ENCODE peak calls at places on chromosomes 16 and 17, in five cellular contexts. W is ascending aorta, S is IMR-90, A is fibroblast of mammary gland, H is GM12865. G is an unnamed sample.

GRCh38 chr17:7309628-7310027 is 2.2 kb downstream of the EIF5A start:
- DNase-seq in S (no peak), A (no peak), H (no peak), W (no peak), G (no peak)

GRCh38 chr17:80892900-80893603 is 98.6 kb upstream of the CHMP6 start:
- DNase-seq in H (no peak), W (no peak), A (peak), S (peak), G (no peak)

GRCh38 chr17:953767-954166 is 25.8 kb downstream of the NXN start:
- DNase-seq in H (no peak), S (no peak), W (no peak), A (no peak), G (peak)

GRCh38 chr17:83200231-83200699 is 120.9 kb downstream of the METRNL start:
- DNase-seq in W (peak), H (peak), S (peak), A (peak), G (peak)

GRCh38 chr16:685967-686366 is 1.8 kb upstream of the JMJD8 start:
- DNase-seq in W (no peak), A (peak), H (no peak), S (peak), G (peak)

GRCh38 chr17:3621146-3621720 is 12.0 kb upstream of the TRPV1 start:
- DNase-seq in W (no peak), A (no peak), H (no peak), S (no peak), G (no peak)

GRCh38 chr17:45338996-45339535 is 22.2 kb upstream of the MAP3K14 start:
- DNase-seq in W (peak), S (no peak), A (no peak), H (no peak), G (no peak)

GRCh38 chr17:78337244-78338109 is 22.4 kb downstream of the SOCS3 start:
- DNase-seq in S (peak), A (peak), W (no peak), H (peak), G (peak)

GRCh38 chr17:56029980-56030624 is 123.2 kb upstream of the ANKFN1 start:
- DNase-seq in S (no peak), W (no peak), A (no peak), H (no peak), G (no peak)

GRCh38 chr16:67260426-67261063 is 11.8 kb downstream of the SLC9A5 start:
- DNase-seq in W (no peak), S (peak), A (peak), H (peak), G (no peak)

GRCh38 chr16:9159839-9160550 is 68.6 kb downstream of the HAPSTR1 start:
- DNase-seq in S (peak), W (no peak), A (peak), H (peak), G (peak)

GRCh38 chr17:80846932-80847331 is 144.7 kb upstream of the CHMP6 start:
- DNase-seq in W (peak), S (no peak), H (no peak), A (no peak), G (no peak)

GRCh38 chr17:42573095-42573494 is 4.4 kb downstream of the PSMC3IP start:
- DNase-seq in W (no peak), A (no peak), H (no peak), S (no peak), G (peak)

DNA sequence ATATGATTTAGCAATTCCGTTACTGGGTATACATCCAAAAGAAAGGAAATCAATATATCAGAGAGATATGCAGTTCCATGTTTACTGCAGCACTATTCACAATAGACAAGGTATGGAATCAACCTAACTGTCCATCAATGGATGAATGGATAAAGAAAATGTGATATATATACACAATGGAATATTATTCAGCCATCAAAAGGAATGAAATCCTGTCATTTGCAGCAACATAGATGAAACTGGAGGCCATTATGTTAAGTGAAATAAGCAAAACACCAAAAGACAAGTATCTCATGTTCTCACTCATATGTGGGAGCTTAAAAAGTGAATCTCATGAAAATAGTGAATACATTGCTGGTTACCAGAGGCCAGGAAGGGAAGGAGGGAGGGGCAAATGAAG is 390.8 kb downstream of the ZFHX3 start:
- DNase-seq in H (no peak), A (no peak), W (no peak), S (no peak), G (no peak)
- H3K4me3 ChIP-seq in H (no peak), A (no peak), W (no peak), S (no peak), G (no peak)

DNA sequence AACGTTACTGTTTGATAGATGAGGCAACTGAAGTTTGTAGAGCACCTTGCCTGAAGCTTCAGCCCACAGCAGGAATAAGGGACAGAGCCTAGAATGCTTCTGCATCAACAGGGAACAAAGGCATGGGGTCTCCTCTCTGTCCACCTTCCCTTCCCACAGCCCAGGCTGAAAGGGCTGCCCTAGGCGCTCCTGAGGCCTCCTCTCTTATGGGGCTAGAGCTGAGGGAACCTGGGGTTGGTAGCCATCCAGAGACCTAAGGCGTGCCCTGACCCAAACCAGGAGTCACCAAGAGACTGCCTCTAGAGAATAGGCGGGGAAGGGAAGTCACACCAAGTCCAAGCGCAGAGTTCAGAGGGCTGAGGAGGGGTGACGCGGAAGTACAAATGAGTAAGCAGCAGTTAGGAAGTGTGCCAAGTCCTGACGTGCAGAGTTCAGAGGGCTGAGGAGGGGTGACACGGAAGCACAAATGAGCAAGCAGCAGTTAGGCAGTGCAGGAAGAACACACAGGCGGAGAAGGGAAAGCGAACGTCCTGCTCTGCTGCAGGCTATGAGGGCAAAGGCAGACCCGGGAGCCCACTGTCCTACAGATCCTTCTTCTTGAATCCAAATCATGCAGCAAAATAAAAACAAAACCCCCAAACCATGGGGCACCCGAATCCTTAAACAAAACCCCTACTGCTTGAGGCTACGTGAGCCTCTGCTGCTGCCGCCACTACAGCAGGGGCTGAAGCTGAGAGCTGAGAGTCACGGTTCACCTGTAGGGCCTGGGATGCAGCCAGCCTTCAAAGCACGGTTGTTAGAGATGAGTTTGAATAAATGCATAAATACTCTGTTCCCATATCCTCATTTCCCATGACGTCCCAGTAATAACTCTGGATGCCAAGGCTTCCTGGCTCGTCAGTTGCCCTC is 2.7 kb upstream of the SPG7 start:
- DNase-seq in A (peak), H (peak), W (peak), S (peak), G (peak)
- H3K4me3 ChIP-seq in A (no peak), H (peak), W (no peak), S (no peak), G (no peak)

DNA sequence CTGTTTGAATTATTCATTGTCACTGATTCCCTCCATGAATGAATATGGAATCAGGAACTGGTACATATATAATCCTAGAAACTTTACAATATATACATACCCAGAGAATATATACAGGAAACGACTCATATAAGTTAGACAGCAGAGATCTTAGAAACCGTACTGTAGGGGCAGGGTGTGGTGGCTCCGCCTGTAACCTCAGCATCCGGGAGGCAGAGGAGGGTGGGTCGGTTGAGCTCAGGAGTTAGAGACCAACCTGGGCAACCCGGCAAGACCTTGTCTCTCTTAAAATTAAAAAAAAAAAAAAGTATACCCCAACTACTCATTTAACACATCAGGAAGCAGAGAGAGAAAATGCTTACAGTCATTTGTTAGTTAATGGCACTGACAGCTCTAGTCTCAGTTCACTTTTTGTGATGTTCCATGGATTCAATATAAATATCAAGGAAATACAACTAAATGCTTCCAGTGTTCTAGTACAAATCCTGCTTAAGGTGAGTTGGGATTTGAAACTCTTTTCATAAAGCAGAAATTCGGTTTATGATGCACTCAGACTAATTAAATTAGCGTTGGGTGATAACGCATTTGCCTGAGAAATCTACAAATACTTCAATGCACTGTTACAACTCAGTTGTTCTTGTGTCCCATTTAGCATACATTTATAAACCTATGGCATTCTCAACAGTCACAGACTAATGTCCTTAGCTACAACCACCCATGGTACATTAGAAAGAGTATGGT is 5.6 kb downstream of the GLG1 start:
- DNase-seq in H (peak), W (no peak), S (no peak), A (no peak), G (peak)
- H3K4me3 ChIP-seq in H (no peak), W (no peak), S (no peak), A (no peak), G (no peak)

GRCh38 chr16:81001330-81001729 is 5.4 kb downstream of the CMC2 start:
- DNase-seq in A (no peak), W (no peak), S (no peak), H (no peak), G (no peak)

GRCh38 chr16:81003064-81003463 is 3.6 kb downstream of the CMC2 start:
- DNase-seq in A (no peak), W (no peak), H (no peak), S (no peak), G (no peak)

GRCh38 chr16:81004646-81005353 is 1.9 kb downstream of the CMC2 start:
- DNase-seq in A (peak), H (peak), W (no peak), S (peak), G (peak)

GRCh38 chr16:81005644-81006471 is 827 bp downstream of the CMC2 start:
- DNase-seq in W (no peak), A (peak), H (no peak), S (peak), G (no peak)

DNA sequence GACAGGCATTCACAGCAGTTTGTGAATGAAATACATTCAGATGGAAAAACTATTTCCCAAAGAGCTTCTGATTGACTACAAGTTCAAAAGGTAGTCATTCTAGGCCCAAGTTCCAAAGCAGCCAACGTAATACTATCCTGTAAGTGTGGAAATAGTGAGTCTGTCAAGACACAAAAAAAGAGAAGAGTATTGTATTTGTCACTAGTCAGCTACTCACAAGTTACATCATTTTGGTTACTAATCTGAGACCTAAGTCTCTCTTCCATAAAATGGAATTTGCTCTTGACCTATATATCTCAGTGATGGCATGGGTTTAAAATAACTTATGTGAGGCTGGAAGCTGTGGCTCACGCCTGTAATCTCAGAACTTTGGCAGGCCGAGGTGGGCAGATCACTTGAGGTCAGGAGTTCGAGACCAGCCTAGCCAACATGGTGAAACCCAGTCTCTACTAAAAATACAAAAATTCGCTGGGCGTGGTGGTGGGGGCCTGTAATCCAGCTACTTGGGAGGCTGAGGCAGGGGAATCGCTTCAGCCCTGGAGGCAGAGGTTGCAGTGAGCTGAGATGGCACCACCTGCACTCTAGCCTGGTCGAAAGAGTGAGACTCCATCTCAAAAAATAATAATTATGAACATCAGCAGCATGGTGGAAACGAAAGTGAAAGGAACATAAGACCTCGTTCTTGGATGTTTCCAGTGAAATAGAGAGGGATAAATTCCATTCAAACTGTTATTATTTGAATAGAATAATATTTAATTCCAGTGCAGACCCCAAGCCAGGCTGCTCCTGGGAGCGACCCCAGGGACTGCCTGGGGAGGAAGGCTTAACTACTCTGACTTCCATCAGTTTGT is 2.9 kb downstream of the CMC2 start:
- DNase-seq in H (peak), W (no peak), A (peak), S (peak), G (no peak)
- H3K4me3 ChIP-seq in H (peak), W (peak), A (peak), S (peak), G (no peak)

GRCh38 chr17:62062936-62063335 is 2.1 kb downstream of the MED13 start:
- DNase-seq in H (no peak), W (no peak), A (no peak), S (no peak), G (no peak)
- H3K4me3 ChIP-seq in H (peak), W (peak), A (peak), S (peak), G (no peak)

GRCh38 chr17:68196394-68197090 is 51.3 kb upstream of the AMZ2 start:
- DNase-seq in S (no peak), A (no peak), H (no peak), W (no peak), G (no peak)

GRCh38 chr17:68197091-68197996 is 50.5 kb upstream of the AMZ2 start:
- DNase-seq in A (no peak), W (no peak), H (no peak), S (no peak), G (peak)

GRCh38 chr17:68198931-68199836 is 48.7 kb upstream of the AMZ2 start:
- DNase-seq in W (no peak), H (no peak), S (no peak), A (no peak), G (no peak)

GRCh38 chr17:68197997-68198930 is 49.6 kb upstream of the AMZ2 start:
- DNase-seq in S (no peak), A (no peak), H (no peak), W (no peak), G (peak)

GRCh38 chr17:68195667-68196393 is 52.0 kb upstream of the AMZ2 start:
- DNase-seq in H (no peak), W (no peak), A (no peak), S (no peak), G (no peak)
- H3K4me3 ChIP-seq in H (no peak), W (peak), A (no peak), S (no peak), G (no peak)

GRCh38 chr16:52546291-52546941 is 527 bp downstream of the TOX3 start:
- DNase-seq in A (no peak), W (no peak), H (no peak), S (no peak), G (peak)

GRCh38 chr16:52547001-52547833 is at the start of gene TOX3:
- DNase-seq in S (no peak), A (no peak), H (no peak), W (no peak), G (peak)

GRCh38 chr16:52547834-52548215 is 882 bp upstream of the TOX3 start:
- DNase-seq in H (no peak), S (no peak), A (no peak), W (no peak), G (no peak)

GRCh38 chr16:52548261-52549010 is 1.5 kb upstream of the TOX3 start:
- DNase-seq in A (no peak), H (peak), S (no peak), W (no peak), G (no peak)

GRCh38 chr16:52549011-52549692 is 2.2 kb upstream of the TOX3 start:
- DNase-seq in A (peak), H (no peak), S (no peak), W (no peak), G (no peak)
- H3K4me3 ChIP-seq in A (no peak), H (no peak), S (no peak), W (no peak), G (no peak)

GRCh38 chr17:60141111-60142018 is 8.4 kb upstream of the CA4 start:
- DNase-seq in A (no peak), W (no peak), H (no peak), S (peak), G (no peak)
- H3K4me3 ChIP-seq in A (no peak), W (peak), H (no peak), S (no peak), G (no peak)

DNA sequence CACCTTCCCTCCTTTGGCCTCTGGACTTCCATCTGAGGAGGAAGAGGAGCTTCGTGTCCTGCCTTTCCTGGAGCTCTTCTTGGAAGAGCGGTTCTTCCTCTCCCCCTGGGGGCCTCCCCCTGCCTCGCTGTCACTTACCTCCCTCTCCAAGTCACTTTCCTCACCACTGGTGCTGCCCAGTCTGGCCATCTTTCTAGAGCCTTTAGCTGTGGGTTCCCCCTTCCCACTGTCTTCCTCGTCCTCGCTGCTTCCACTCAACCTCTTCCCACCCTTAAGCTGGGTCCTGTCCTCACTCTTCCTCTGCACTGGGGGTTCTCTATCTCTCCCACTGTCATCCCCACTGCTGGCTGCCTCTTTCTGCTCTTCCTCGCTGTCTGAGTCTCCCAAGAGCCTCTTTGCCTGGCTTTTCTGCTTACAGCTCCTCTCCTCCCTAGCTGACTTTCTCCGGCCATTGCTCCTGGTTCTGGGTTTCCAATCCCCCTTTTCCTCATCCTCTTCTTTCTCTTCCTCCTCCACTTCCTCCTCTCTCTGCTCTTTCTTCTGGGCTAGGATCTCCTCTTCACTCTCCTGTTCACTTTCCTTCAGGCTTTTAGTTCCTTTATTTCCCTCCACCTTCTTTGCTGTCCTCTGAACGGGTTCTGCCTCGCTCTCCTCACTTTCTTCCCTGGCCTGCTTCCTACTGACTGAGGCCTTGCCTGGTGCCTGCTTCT is 1.4 kb downstream of the HIRIP3 start:
- DNase-seq in W (no peak), H (no peak), S (no peak), A (no peak), G (no peak)
- H3K4me3 ChIP-seq in W (no peak), H (no peak), S (no peak), A (no peak), G (no peak)

G was measured in mucosa of descending colon.